ENCODE peak calls at places on chromosomes 3 and 15, in nine cellular contexts. One of them, this sample, is unnamed.

GRCh38 chr15:95032181-95032580 is 800.8 kb downstream of the MCTP2 start:
- DNase-seq in Right ventricle myocardium superior: no peak
- DNase-seq in GDM1: no peak
- DNase-seq in progenitor cell of endocrine pancreas: no peak
- DNase-seq in activated T-cell treated with anti-CD3 and anti-CD28 coated beads for 1 hour: no peak
- DNase-seq in HepG2: no peak
- DNase-seq in AG08395: no peak
- DNase-seq in hypothalamus: no peak
- DNase-seq in amniotic stem cell: no peak
- DNase-seq in this sample: no peak

GRCh38 chr3:128917291-128917690 is 37.9 kb downstream of the ACAD9 start:
- DNase-seq in Right ventricle myocardium superior: no peak
- DNase-seq in AG08395: no peak
- DNase-seq in HepG2: no peak
- DNase-seq in GDM1: no peak
- DNase-seq in progenitor cell of endocrine pancreas: no peak
- DNase-seq in hypothalamus: no peak
- DNase-seq in activated T-cell treated with anti-CD3 and anti-CD28 coated beads for 1 hour: no peak
- DNase-seq in amniotic stem cell: no peak
- DNase-seq in this sample: no peak

GRCh38 chr3:123027292-123028232 is at the start of gene SEMA5B:
- DNase-seq in hypothalamus: peak
- DNase-seq in activated T-cell treated with anti-CD3 and anti-CD28 coated beads for 1 hour: no peak
- DNase-seq in GDM1: no peak
- DNase-seq in amniotic stem cell: no peak
- DNase-seq in HepG2: no peak
- DNase-seq in Right ventricle myocardium superior: peak
- DNase-seq in progenitor cell of endocrine pancreas: peak
- DNase-seq in AG08395: peak
- DNase-seq in this sample: peak

GRCh38 chr15:34754674-34755418 is at the start of gene GJD2:
- DNase-seq in AG08395: no peak
- DNase-seq in activated T-cell treated with anti-CD3 and anti-CD28 coated beads for 1 hour: no peak
- DNase-seq in progenitor cell of endocrine pancreas: peak
- DNase-seq in hypothalamus: no peak
- DNase-seq in amniotic stem cell: no peak
- DNase-seq in Right ventricle myocardium superior: no peak
- DNase-seq in HepG2: no peak
- DNase-seq in GDM1: no peak
- DNase-seq in this sample: peak

GRCh38 chr15:51094606-51095569 is at the start of gene TNFAIP8L3:
- DNase-seq in amniotic stem cell: no peak
- DNase-seq in progenitor cell of endocrine pancreas: no peak
- DNase-seq in GDM1: no peak
- DNase-seq in hypothalamus: no peak
- DNase-seq in activated T-cell treated with anti-CD3 and anti-CD28 coated beads for 1 hour: no peak
- DNase-seq in HepG2: peak
- DNase-seq in Right ventricle myocardium superior: peak
- DNase-seq in AG08395: peak
- DNase-seq in this sample: no peak

GRCh38 chr3:37765591-37766219 is 96.0 kb upstream of the CTDSPL start:
- DNase-seq in Right ventricle myocardium superior: peak
- DNase-seq in AG08395: no peak
- DNase-seq in amniotic stem cell: no peak
- DNase-seq in activated T-cell treated with anti-CD3 and anti-CD28 coated beads for 1 hour: no peak
- DNase-seq in progenitor cell of endocrine pancreas: no peak
- DNase-seq in HepG2: no peak
- DNase-seq in GDM1: no peak
- DNase-seq in hypothalamus: no peak
- DNase-seq in this sample: no peak

GRCh38 chr15:40103124-40103858 is 5.4 kb downstream of the BMF start:
- DNase-seq in GDM1: no peak
- DNase-seq in amniotic stem cell: no peak
- DNase-seq in activated T-cell treated with anti-CD3 and anti-CD28 coated beads for 1 hour: no peak
- DNase-seq in HepG2: no peak
- DNase-seq in AG08395: peak
- DNase-seq in hypothalamus: peak
- DNase-seq in Right ventricle myocardium superior: peak
- DNase-seq in progenitor cell of endocrine pancreas: no peak
- DNase-seq in this sample: peak

GRCh38 chr15:80580107-80580506 is 115.0 kb upstream of the ABHD17C start:
- DNase-seq in progenitor cell of endocrine pancreas: no peak
- DNase-seq in hypothalamus: no peak
- DNase-seq in AG08395: peak
- DNase-seq in activated T-cell treated with anti-CD3 and anti-CD28 coated beads for 1 hour: no peak
- DNase-seq in HepG2: no peak
- DNase-seq in Right ventricle myocardium superior: no peak
- DNase-seq in amniotic stem cell: peak
- DNase-seq in GDM1: no peak
- DNase-seq in this sample: no peak

GRCh38 chr3:47000198-47000815 is 20.8 kb downstream of the NBEAL2 start:
- DNase-seq in amniotic stem cell: no peak
- DNase-seq in Right ventricle myocardium superior: peak
- DNase-seq in GDM1: no peak
- DNase-seq in progenitor cell of endocrine pancreas: no peak
- DNase-seq in AG08395: peak
- DNase-seq in activated T-cell treated with anti-CD3 and anti-CD28 coated beads for 1 hour: no peak
- DNase-seq in HepG2: no peak
- DNase-seq in hypothalamus: no peak
- DNase-seq in this sample: no peak

GRCh38 chr15:69575387-69575786 is 122.8 kb downstream of the RPLP1 start:
- DNase-seq in hypothalamus: no peak
- DNase-seq in Right ventricle myocardium superior: no peak
- DNase-seq in HepG2: no peak
- DNase-seq in GDM1: no peak
- DNase-seq in amniotic stem cell: no peak
- DNase-seq in activated T-cell treated with anti-CD3 and anti-CD28 coated beads for 1 hour: no peak
- DNase-seq in progenitor cell of endocrine pancreas: no peak
- DNase-seq in AG08395: no peak
- DNase-seq in this sample: no peak

GRCh38 chr3:50652709-50653108 is 22.0 kb upstream of the DOCK3 start:
- DNase-seq in hypothalamus: no peak
- DNase-seq in progenitor cell of endocrine pancreas: no peak
- DNase-seq in Right ventricle myocardium superior: peak
- DNase-seq in activated T-cell treated with anti-CD3 and anti-CD28 coated beads for 1 hour: peak
- DNase-seq in amniotic stem cell: no peak
- DNase-seq in GDM1: no peak
- DNase-seq in HepG2: peak
- DNase-seq in AG08395: no peak
- DNase-seq in this sample: no peak

GRCh38 chr15:65981837-65982696 is 112.8 kb downstream of the RAB11A start:
- DNase-seq in activated T-cell treated with anti-CD3 and anti-CD28 coated beads for 1 hour: peak
- DNase-seq in amniotic stem cell: no peak
- DNase-seq in AG08395: no peak
- DNase-seq in hypothalamus: peak
- DNase-seq in progenitor cell of endocrine pancreas: peak
- DNase-seq in HepG2: peak
- DNase-seq in GDM1: no peak
- DNase-seq in Right ventricle myocardium superior: no peak
- DNase-seq in this sample: no peak

GRCh38 chr3:96331341-96331740 is 483.1 kb upstream of the EPHA6 start:
- DNase-seq in GDM1: no peak
- DNase-seq in Right ventricle myocardium superior: no peak
- DNase-seq in activated T-cell treated with anti-CD3 and anti-CD28 coated beads for 1 hour: no peak
- DNase-seq in AG08395: no peak
- DNase-seq in amniotic stem cell: no peak
- DNase-seq in HepG2: no peak
- DNase-seq in hypothalamus: no peak
- DNase-seq in progenitor cell of endocrine pancreas: no peak
- DNase-seq in this sample: no peak

GRCh38 chr3:153397806-153398205 is 235.8 kb downstream of the RAP2B start:
- DNase-seq in HepG2: no peak
- DNase-seq in activated T-cell treated with anti-CD3 and anti-CD28 coated beads for 1 hour: no peak
- DNase-seq in progenitor cell of endocrine pancreas: no peak
- DNase-seq in Right ventricle myocardium superior: no peak
- DNase-seq in GDM1: no peak
- DNase-seq in hypothalamus: no peak
- DNase-seq in amniotic stem cell: no peak
- DNase-seq in AG08395: no peak
- DNase-seq in this sample: no peak

GRCh38 chr3:168539909-168540308 is 444.2 kb upstream of the GOLIM4 start:
- DNase-seq in hypothalamus: no peak
- DNase-seq in HepG2: no peak
- DNase-seq in progenitor cell of endocrine pancreas: no peak
- DNase-seq in Right ventricle myocardium superior: no peak
- DNase-seq in AG08395: no peak
- DNase-seq in GDM1: no peak
- DNase-seq in amniotic stem cell: no peak
- DNase-seq in activated T-cell treated with anti-CD3 and anti-CD28 coated beads for 1 hour: no peak
- DNase-seq in this sample: no peak

GRCh38 chr15:27036210-27036609 is 65.2 kb downstream of the GABRG3 start:
- DNase-seq in Right ventricle myocardium superior: no peak
- DNase-seq in progenitor cell of endocrine pancreas: no peak
- DNase-seq in hypothalamus: no peak
- DNase-seq in AG08395: no peak
- DNase-seq in HepG2: no peak
- DNase-seq in amniotic stem cell: no peak
- DNase-seq in activated T-cell treated with anti-CD3 and anti-CD28 coated beads for 1 hour: no peak
- DNase-seq in GDM1: no peak
- DNase-seq in this sample: no peak

GRCh38 chr3:55069950-55070349 is 142.1 kb upstream of the LRTM1 start:
- DNase-seq in hypothalamus: no peak
- DNase-seq in AG08395: no peak
- DNase-seq in GDM1: no peak
- DNase-seq in Right ventricle myocardium superior: no peak
- DNase-seq in HepG2: no peak
- DNase-seq in amniotic stem cell: no peak
- DNase-seq in activated T-cell treated with anti-CD3 and anti-CD28 coated beads for 1 hour: no peak
- DNase-seq in progenitor cell of endocrine pancreas: no peak
- DNase-seq in this sample: no peak

GRCh38 chr15:62124953-62125263 is 40.2 kb downstream of the C2CD4B start:
- DNase-seq in GDM1: no peak
- DNase-seq in HepG2: no peak
- DNase-seq in activated T-cell treated with anti-CD3 and anti-CD28 coated beads for 1 hour: no peak
- DNase-seq in hypothalamus: no peak
- DNase-seq in progenitor cell of endocrine pancreas: no peak
- DNase-seq in Right ventricle myocardium superior: no peak
- DNase-seq in AG08395: no peak
- DNase-seq in amniotic stem cell: no peak
- DNase-seq in this sample: no peak

GRCh38 chr3:178393833-178394232 is 142.4 kb upstream of the KCNMB2 start:
- DNase-seq in hypothalamus: no peak
- DNase-seq in Right ventricle myocardium superior: no peak
- DNase-seq in GDM1: no peak
- DNase-seq in activated T-cell treated with anti-CD3 and anti-CD28 coated beads for 1 hour: no peak
- DNase-seq in amniotic stem cell: no peak
- DNase-seq in AG08395: peak
- DNase-seq in progenitor cell of endocrine pancreas: no peak
- DNase-seq in HepG2: no peak
- DNase-seq in this sample: no peak

GRCh38 chr15:89364741-89365450 is 30.3 kb upstream of the POLG start:
- DNase-seq in hypothalamus: no peak
- DNase-seq in GDM1: no peak
- DNase-seq in HepG2: no peak
- DNase-seq in AG08395: no peak
- DNase-seq in Right ventricle myocardium superior: no peak
- DNase-seq in amniotic stem cell: no peak
- DNase-seq in progenitor cell of endocrine pancreas: no peak
- DNase-seq in activated T-cell treated with anti-CD3 and anti-CD28 coated beads for 1 hour: no peak
- DNase-seq in this sample: no peak

GRCh38 chr15:63038926-63039673 is 3.4 kb upstream of the TPM1 start:
- DNase-seq in Right ventricle myocardium superior: no peak
- DNase-seq in GDM1: no peak
- DNase-seq in hypothalamus: no peak
- DNase-seq in activated T-cell treated with anti-CD3 and anti-CD28 coated beads for 1 hour: no peak
- DNase-seq in amniotic stem cell: no peak
- DNase-seq in progenitor cell of endocrine pancreas: no peak
- DNase-seq in HepG2: no peak
- DNase-seq in AG08395: peak
- DNase-seq in this sample: no peak

GRCh38 chr3:101061312-101061711 is 68.1 kb upstream of the ABI3BP start:
- DNase-seq in GDM1: no peak
- DNase-seq in AG08395: no peak
- DNase-seq in hypothalamus: no peak
- DNase-seq in Right ventricle myocardium superior: no peak
- DNase-seq in amniotic stem cell: no peak
- DNase-seq in progenitor cell of endocrine pancreas: no peak
- DNase-seq in activated T-cell treated with anti-CD3 and anti-CD28 coated beads for 1 hour: no peak
- DNase-seq in HepG2: no peak
- DNase-seq in this sample: no peak

GRCh38 chr3:106711650-106712049 is 665.6 kb upstream of the CCDC54 start:
- DNase-seq in HepG2: no peak
- DNase-seq in GDM1: no peak
- DNase-seq in AG08395: peak
- DNase-seq in activated T-cell treated with anti-CD3 and anti-CD28 coated beads for 1 hour: no peak
- DNase-seq in progenitor cell of endocrine pancreas: no peak
- DNase-seq in amniotic stem cell: no peak
- DNase-seq in Right ventricle myocardium superior: no peak
- DNase-seq in hypothalamus: no peak
- DNase-seq in this sample: no peak

GRCh38 chr3:39414421-39414907 is 7.9 kb downstream of the RPSA start:
- DNase-seq in AG08395: no peak
- DNase-seq in Right ventricle myocardium superior: no peak
- DNase-seq in amniotic stem cell: no peak
- DNase-seq in activated T-cell treated with anti-CD3 and anti-CD28 coated beads for 1 hour: no peak
- DNase-seq in HepG2: no peak
- DNase-seq in progenitor cell of endocrine pancreas: no peak
- DNase-seq in hypothalamus: no peak
- DNase-seq in GDM1: no peak
- DNase-seq in this sample: no peak

GRCh38 chr3:112115161-112115739 is 17.8 kb downstream of the GCSAM start:
- DNase-seq in hypothalamus: no peak
- DNase-seq in amniotic stem cell: no peak
- DNase-seq in HepG2: no peak
- DNase-seq in Right ventricle myocardium superior: no peak
- DNase-seq in progenitor cell of endocrine pancreas: no peak
- DNase-seq in activated T-cell treated with anti-CD3 and anti-CD28 coated beads for 1 hour: no peak
- DNase-seq in GDM1: no peak
- DNase-seq in AG08395: no peak
- DNase-seq in this sample: no peak

GRCh38 chr3:5123937-5124336 is 1.8 kb downstream of the ARL8B start:
- DNase-seq in activated T-cell treated with anti-CD3 and anti-CD28 coated beads for 1 hour: no peak
- DNase-seq in HepG2: no peak
- DNase-seq in GDM1: no peak
- DNase-seq in Right ventricle myocardium superior: no peak
- DNase-seq in hypothalamus: no peak
- DNase-seq in AG08395: no peak
- DNase-seq in progenitor cell of endocrine pancreas: no peak
- DNase-seq in amniotic stem cell: no peak
- DNase-seq in this sample: no peak

GRCh38 chr15:70596354-70597055 is 166.9 kb downstream of the UACA start:
- DNase-seq in Right ventricle myocardium superior: no peak
- DNase-seq in AG08395: peak
- DNase-seq in amniotic stem cell: peak
- DNase-seq in activated T-cell treated with anti-CD3 and anti-CD28 coated beads for 1 hour: no peak
- DNase-seq in GDM1: no peak
- DNase-seq in progenitor cell of endocrine pancreas: no peak
- DNase-seq in HepG2: peak
- DNase-seq in hypothalamus: no peak
- DNase-seq in this sample: no peak

GRCh38 chr3:53712817-53713388 is 133.3 kb downstream of the CHDH start:
- DNase-seq in hypothalamus: no peak
- DNase-seq in HepG2: no peak
- DNase-seq in GDM1: no peak
- DNase-seq in progenitor cell of endocrine pancreas: no peak
- DNase-seq in amniotic stem cell: no peak
- DNase-seq in activated T-cell treated with anti-CD3 and anti-CD28 coated beads for 1 hour: no peak
- DNase-seq in AG08395: no peak
- DNase-seq in Right ventricle myocardium superior: no peak
- DNase-seq in this sample: no peak

GRCh38 chr15:63367390-63367789 is 14.3 kb downstream of the CA12 start:
- DNase-seq in hypothalamus: no peak
- DNase-seq in HepG2: no peak
- DNase-seq in progenitor cell of endocrine pancreas: no peak
- DNase-seq in AG08395: no peak
- DNase-seq in amniotic stem cell: no peak
- DNase-seq in GDM1: no peak
- DNase-seq in Right ventricle myocardium superior: no peak
- DNase-seq in activated T-cell treated with anti-CD3 and anti-CD28 coated beads for 1 hour: no peak
- DNase-seq in this sample: no peak

GRCh38 chr15:62491642-62492041 is 326.6 kb upstream of the C2CD4B start:
- DNase-seq in activated T-cell treated with anti-CD3 and anti-CD28 coated beads for 1 hour: no peak
- DNase-seq in hypothalamus: no peak
- DNase-seq in amniotic stem cell: no peak
- DNase-seq in HepG2: peak
- DNase-seq in GDM1: no peak
- DNase-seq in Right ventricle myocardium superior: no peak
- DNase-seq in AG08395: peak
- DNase-seq in progenitor cell of endocrine pancreas: no peak
- DNase-seq in this sample: no peak

GRCh38 chr3:156787926-156788663 is 38.1 kb upstream of the LEKR1 start:
- DNase-seq in amniotic stem cell: peak
- DNase-seq in hypothalamus: no peak
- DNase-seq in activated T-cell treated with anti-CD3 and anti-CD28 coated beads for 1 hour: no peak
- DNase-seq in GDM1: no peak
- DNase-seq in progenitor cell of endocrine pancreas: no peak
- DNase-seq in HepG2: no peak
- DNase-seq in Right ventricle myocardium superior: no peak
- DNase-seq in AG08395: peak
- DNase-seq in this sample: no peak

This sample was measured in iPS DF 19.7.